ENCODE peak calls at places on chromosomes 7 and 10, in seven cellular contexts. X is NCI-H1694 treated with DMSO at 0.1 percent for 48 hours; W is nephron progenitor cell; C is stimulated activated CD8-positive, alpha-beta memory T cell treated with anti-CD3 and anti-CD28 coated beads, Interleukin-4, amount 100 ng/mL, for 4 hours; O is Karpas-422; V is aorta; D is NCI-H524 treated with DMSO at 0.1 percent for 48 hours. E is an unnamed sample.

GRCh38 chr7:45224832-45225231 is 67.2 kb downstream of the RAMP3 start:
- DNase-seq in X (no peak), D (no peak), O (no peak), V (no peak), C (no peak), W (peak; percentile 67), E (peak; percentile 25)

GRCh38 chr10:37703833-37704382 is 153.5 kb downstream of the ZNF248 start:
- DNase-seq in W (no peak), V (no peak), C (no peak), D (no peak), X (no peak), O (no peak), E (no peak)

GRCh38 chr10:68561804-68562649 is 1.9 kb downstream of the TET1 start:
- DNase-seq in C (no peak), D (no peak), W (peak; percentile 52), V (no peak), O (no peak), X (no peak), E (peak; percentile 24)

GRCh38 chr7:34157137-34157536 is 251.8 kb downstream of the BMPER start:
- DNase-seq in V (no peak), D (no peak), W (no peak), X (no peak), O (no peak), C (no peak), E (no peak)

GRCh38 chr7:114468844-114469243 is 54.2 kb downstream of the FOXP2 start:
- DNase-seq in C (no peak), D (no peak), X (no peak), V (no peak), W (no peak), O (no peak), E (peak; percentile 20)

GRCh38 chr7:2100278-2101205 is 132.2 kb downstream of the MAD1L1 start:
- DNase-seq in X (no peak), O (peak; percentile 88), C (no peak), D (no peak), V (no peak), W (no peak), E (no peak)

GRCh38 chr10:24207781-24208611 is 942 bp upstream of the KIAA1217 start:
- DNase-seq in W (no peak), O (no peak), X (no peak), V (no peak), D (no peak), C (no peak), E (peak; percentile 75)

GRCh38 chr7:129805086-129805719 is 147.6 kb downstream of the UBE2H start:
- DNase-seq in X (no peak), W (no peak), D (no peak), V (peak; percentile 49), C (no peak), O (no peak), E (peak; percentile 70)

GRCh38 chr7:2205036-2205780 is 27.5 kb downstream of the MAD1L1 start:
- DNase-seq in O (no peak), X (no peak), V (peak; percentile 41), W (no peak), D (no peak), C (no peak), E (no peak)

GRCh38 chr7:48742046-48742445 is 182.3 kb upstream of the CDC14C start:
- DNase-seq in D (no peak), V (no peak), X (no peak), O (no peak), W (no peak), C (no peak), E (no peak)

GRCh38 chr7:128011079-128011670 is 20.1 kb downstream of the LRRC4 start:
- DNase-seq in O (peak; percentile 74), V (no peak), X (no peak), C (no peak), D (no peak), W (no peak), E (no peak)

GRCh38 chr7:96402913-96403312 is 81.0 kb upstream of the SLC25A13 start:
- DNase-seq in W (no peak), O (no peak), C (no peak), V (no peak), X (no peak), D (no peak), E (no peak)

GRCh38 chr7:16978358-16979244 is 96.8 kb upstream of the AGR3 start:
- DNase-seq in C (no peak), D (no peak), V (no peak), O (no peak), W (no peak), X (no peak), E (no peak)

GRCh38 chr10:26505491-26505890 is 67.3 kb downstream of the APBB1IP start:
- DNase-seq in O (no peak), D (no peak), X (no peak), V (no peak), C (no peak), W (no peak), E (no peak)

GRCh38 chr7:122653685-122654084 is 45.2 kb downstream of the RNF133 start:
- DNase-seq in D (no peak), C (no peak), O (no peak), V (no peak), X (no peak), W (no peak), E (no peak)

GRCh38 chr7:132354527-132354926 is 221.7 kb downstream of the PLXNA4 start:
- DNase-seq in V (no peak), O (no peak), X (no peak), D (no peak), W (no peak), C (no peak), E (no peak)

GRCh38 chr7:131223151-131223550 is 104.5 kb upstream of the MKLN1 start:
- DNase-seq in X (no peak), W (no peak), V (no peak), C (no peak), O (no peak), D (no peak), E (no peak)

GRCh38 chr7:66307591-66308215 is 102.6 kb downstream of the TPST1 start:
- DNase-seq in O (no peak), X (no peak), D (no peak), V (no peak), W (no peak), C (no peak), E (no peak)

GRCh38 chr7:29091722-29092121 is 54.6 kb downstream of the CPVL start:
- DNase-seq in V (no peak), X (no peak), D (no peak), O (no peak), C (no peak), W (no peak), E (no peak)

GRCh38 chr7:122415510-122415909 is 111.0 kb upstream of the FEZF1 start:
- DNase-seq in D (no peak), V (no peak), W (no peak), X (no peak), C (no peak), O (no peak), E (no peak)